ENCODE peak calls at places on chromosome 18, in four cellular contexts. W, H, C and O are unnamed samples.

GRCh38 chr18:7096838-7097237 is 20.8 kb downstream of the LAMA1 start:
- DNase-seq in W (no peak), H (no peak), C (no peak), O (no peak)

GRCh38 chr18:48799724-48800315 is 150.9 kb downstream of the SMAD7 start:
- DNase-seq in W (no peak), H (no peak), C (no peak), O (peak)

GRCh38 chr18:39414009-39414700 is 1848.6 kb upstream of the CELF4 start:
- DNase-seq in W (no peak), H (no peak), C (no peak), O (no peak)

GRCh38 chr18:45569566-45569965 is 45.7 kb upstream of the SLC14A2 start:
- DNase-seq in W (no peak), H (no peak), C (no peak), O (no peak)

GRCh38 chr18:9542924-9543323 is 67.6 kb downstream of the RALBP1 start:
- DNase-seq in W (no peak), H (no peak), C (no peak), O (no peak)

GRCh38 chr18:45690975-45691815 is 32.8 kb upstream of the SLC14A1 start:
- DNase-seq in W (no peak), H (peak), C (peak), O (peak)

GRCh38 chr18:23703057-23703986 is 14.1 kb downstream of the LAMA3 start:
- DNase-seq in W (no peak), H (peak), C (peak), O (no peak)

GRCh38 chr18:52070295-52070756 is 269.7 kb upstream of the DCC start:
- DNase-seq in W (peak), H (no peak), C (peak), O (no peak)

GRCh38 chr18:72808688-72809087 is 59.1 kb downstream of the NETO1 start:
- DNase-seq in W (no peak), H (no peak), C (no peak), O (no peak)

GRCh38 chr18:60092073-60092472 is 192.3 kb downstream of the PMAIP1 start:
- DNase-seq in W (no peak), H (no peak), C (no peak), O (no peak)

GRCh38 chr18:46069524-46069923 is 2.5 kb downstream of the PSTPIP2 start:
- DNase-seq in W (no peak), H (no peak), C (no peak), O (no peak)

GRCh38 chr18:23487738-23488625 is 15.3 kb upstream of the RMC1 start:
- DNase-seq in W (peak), H (peak), C (peak), O (no peak)

GRCh38 chr18:5628512-5629255 is 84.9 kb upstream of the EPB41L3 start:
- DNase-seq in W (no peak), H (no peak), C (no peak), O (peak)

GRCh38 chr18:48767090-48767670 is 183.6 kb downstream of the SMAD7 start:
- DNase-seq in W (no peak), H (no peak), C (no peak), O (no peak)

GRCh38 chr18:68448736-68449135 is 266.2 kb downstream of the TMX3 start:
- DNase-seq in W (no peak), H (no peak), C (no peak), O (no peak)

GRCh38 chr18:35178260-35178659 is 62.6 kb upstream of the ZNF397 start:
- DNase-seq in W (no peak), H (no peak), C (no peak), O (no peak)

GRCh38 chr18:26617151-26617554 is 68.8 kb upstream of the KCTD1 start:
- DNase-seq in W (no peak), H (no peak), C (peak), O (no peak)

GRCh38 chr18:6994719-6995430 is 122.7 kb downstream of the LAMA1 start:
- DNase-seq in W (no peak), H (no peak), C (no peak), O (no peak)

GRCh38 chr18:28040216-28040615 is 136.7 kb downstream of the CDH2 start:
- DNase-seq in W (no peak), H (no peak), C (no peak), O (no peak)

GRCh38 chr18:39746201-39746600 is 2180.6 kb upstream of the CELF4 start:
- DNase-seq in W (no peak), H (no peak), C (no peak), O (no peak)

GRCh38 chr18:40056085-40056484 is 1898.9 kb upstream of the PIK3C3 start:
- DNase-seq in W (no peak), H (no peak), C (no peak), O (no peak)

GRCh38 chr18:413263-413662 is 87.2 kb downstream of the COLEC12 start:
- DNase-seq in W (no peak), H (no peak), C (no peak), O (no peak)

GRCh38 chr18:9933865-9934264 is 20.0 kb downstream of the VAPA start:
- DNase-seq in W (no peak), H (no peak), C (no peak), O (no peak)

GRCh38 chr18:75214766-75215515 is 4.3 kb downstream of the TSHZ1 start:
- DNase-seq in W (no peak), H (no peak), C (peak), O (no peak)

GRCh38 chr18:51196116-51196810 is 1.2 kb downstream of the MEX3C start:
- DNase-seq in W (no peak), H (peak), C (no peak), O (no peak)

GRCh38 chr18:9898792-9899549 is 13.2 kb downstream of the TXNDC2 start:
- DNase-seq in W (no peak), H (peak), C (peak), O (no peak)

GRCh38 chr18:62605685-62606084 is 82.9 kb downstream of the ZCCHC2 start:
- DNase-seq in W (no peak), H (no peak), C (no peak), O (no peak)

GRCh38 chr18:62606106-62606505 is 83.3 kb downstream of the ZCCHC2 start:
- DNase-seq in W (no peak), H (peak), C (no peak), O (no peak)

GRCh38 chr18:62603211-62603610 is 80.4 kb downstream of the ZCCHC2 start:
- DNase-seq in W (no peak), H (no peak), C (no peak), O (no peak)

GRCh38 chr18:62602706-62603105 is 79.9 kb downstream of the ZCCHC2 start:
- DNase-seq in W (no peak), H (no peak), C (no peak), O (no peak)

GRCh38 chr18:62603979-62604378 is 81.2 kb downstream of the ZCCHC2 start:
- DNase-seq in W (no peak), H (no peak), C (no peak), O (no peak)
- TF ChIP-seq EZH2 in W (no peak), H (no peak), C (no peak), O (no peak)

GRCh38 chr18:57523171-57523956 is 63.1 kb downstream of the FECH start:
- DNase-seq in W (no peak), H (peak), C (no peak), O (no peak)
- TF ChIP-seq JUND in W (no peak), H (no peak), C (no peak), O (no peak)

DNA sequence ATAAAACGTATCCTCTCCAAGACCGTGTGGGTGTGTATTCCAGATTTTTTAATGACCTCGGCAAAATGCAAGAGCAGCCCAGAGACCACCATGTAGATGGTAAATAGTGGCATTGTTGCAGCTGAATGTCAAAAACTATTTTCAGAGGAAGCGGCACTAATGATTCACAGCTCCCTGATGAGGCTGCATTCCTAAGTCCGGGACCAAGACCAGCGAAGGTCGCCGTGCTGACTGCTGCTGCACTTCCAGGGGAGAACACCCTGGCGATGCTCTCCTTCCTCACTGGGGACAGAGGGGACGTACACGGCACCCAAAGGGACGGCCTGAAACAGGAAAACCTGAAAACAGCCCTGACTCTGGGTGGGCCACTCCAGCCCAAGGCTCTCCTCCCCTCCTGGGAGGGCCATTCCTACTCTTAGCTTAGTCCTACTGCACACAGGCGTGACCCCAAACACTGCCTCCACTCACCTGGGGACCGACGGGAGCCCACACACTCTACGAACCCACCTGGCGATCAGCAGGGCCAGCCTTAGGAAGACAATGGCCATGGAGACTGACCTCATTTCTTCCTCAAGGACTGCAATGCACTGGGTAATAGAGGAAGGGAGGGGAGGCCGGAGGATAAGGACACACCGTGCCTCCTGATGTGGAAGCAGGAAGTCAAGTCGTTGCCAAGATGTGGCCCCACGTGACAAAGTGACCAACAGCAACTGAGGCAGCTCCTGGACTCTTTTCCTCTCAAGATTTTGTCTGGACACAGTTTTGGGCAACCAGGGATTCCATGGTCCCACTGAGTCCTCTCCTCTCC is 82.8 kb downstream of the ZNF516 start:
- DNase-seq in W (no peak), H (no peak), C (no peak), O (no peak)
- TF ChIP-seq USF2 in W (no peak), H (no peak), C (no peak), O (no peak)

DNA sequence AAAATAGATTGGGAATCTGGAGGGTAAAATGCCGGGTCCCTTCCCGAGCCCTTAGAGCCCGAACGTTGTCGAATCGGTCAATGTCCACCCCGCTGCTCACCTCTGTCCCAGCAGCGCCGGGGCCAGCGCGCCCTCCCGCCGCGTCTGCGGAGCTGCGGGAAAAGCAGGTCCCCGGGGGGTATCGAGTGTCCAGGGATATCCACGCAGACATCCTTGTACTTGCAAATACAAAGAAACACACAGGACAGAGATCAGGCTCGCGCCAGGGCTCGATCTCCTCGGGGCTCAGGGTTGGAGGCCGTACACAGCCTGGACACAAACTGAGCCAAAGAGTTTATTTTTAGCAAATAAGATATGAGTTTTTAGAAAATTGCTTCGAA is 2.3 kb upstream of the GATA6 start:
- DNase-seq in W (no peak), H (no peak), C (no peak), O (no peak)
- TF ChIP-seq EZH2 in W (no peak), H (no peak), C (no peak), O (peak)

GRCh38 chr18:78692105-78692504 is 287.5 kb upstream of the SALL3 start:
- DNase-seq in W (no peak), H (no peak), C (no peak), O (no peak)
- TF ChIP-seq JUND in W (no peak), H (no peak), C (no peak), O (no peak)

GRCh38 chr18:25066536-25066935 is 285.4 kb downstream of the ZNF521 start:
- DNase-seq in W (no peak), H (no peak), C (no peak), O (no peak)

GRCh38 chr18:25062720-25063119 is 289.2 kb downstream of the ZNF521 start:
- DNase-seq in W (no peak), H (no peak), C (no peak), O (no peak)

GRCh38 chr18:25072205-25072604 is 279.8 kb downstream of the ZNF521 start:
- DNase-seq in W (no peak), H (no peak), C (no peak), O (no peak)

DNA sequence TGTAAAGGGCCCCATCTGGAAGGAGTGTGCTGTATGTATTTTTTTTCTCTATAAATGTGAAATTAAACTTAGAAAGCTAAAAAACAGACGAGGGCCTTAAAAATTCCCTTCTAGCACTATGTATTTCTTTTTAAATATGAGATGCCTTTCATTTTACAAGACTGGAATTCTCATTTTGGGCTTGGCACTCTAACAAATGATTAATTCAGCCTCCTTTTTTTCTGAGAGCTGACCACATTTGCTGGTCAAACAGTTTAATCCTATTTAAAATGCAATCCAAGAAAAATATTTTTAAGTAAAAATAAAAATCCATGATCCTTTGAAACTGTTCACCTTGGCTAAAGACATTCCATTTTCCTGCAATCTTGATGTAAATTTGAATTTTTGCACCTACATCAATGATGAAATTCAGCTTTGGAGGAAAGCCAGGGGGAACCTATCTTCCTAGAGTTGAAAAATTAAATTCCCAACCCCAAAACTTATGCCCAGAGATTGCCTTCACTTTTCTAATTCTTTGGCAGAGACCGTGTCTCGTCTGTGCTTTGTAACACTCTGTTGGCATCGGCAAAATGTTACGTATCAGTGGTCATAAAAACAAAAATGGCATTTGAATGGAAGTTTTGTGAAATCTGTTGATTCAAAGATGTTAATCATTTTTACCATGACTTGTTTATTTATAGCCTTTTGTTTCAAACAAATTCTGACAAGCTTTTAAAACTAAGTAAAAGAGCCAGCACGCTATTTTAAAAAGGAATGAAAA is 284.5 kb downstream of the ZNF521 start:
- DNase-seq in W (no peak), H (no peak), C (no peak), O (no peak)
- TF ChIP-seq USF2 in W (no peak), H (no peak), C (no peak), O (no peak)

DNA sequence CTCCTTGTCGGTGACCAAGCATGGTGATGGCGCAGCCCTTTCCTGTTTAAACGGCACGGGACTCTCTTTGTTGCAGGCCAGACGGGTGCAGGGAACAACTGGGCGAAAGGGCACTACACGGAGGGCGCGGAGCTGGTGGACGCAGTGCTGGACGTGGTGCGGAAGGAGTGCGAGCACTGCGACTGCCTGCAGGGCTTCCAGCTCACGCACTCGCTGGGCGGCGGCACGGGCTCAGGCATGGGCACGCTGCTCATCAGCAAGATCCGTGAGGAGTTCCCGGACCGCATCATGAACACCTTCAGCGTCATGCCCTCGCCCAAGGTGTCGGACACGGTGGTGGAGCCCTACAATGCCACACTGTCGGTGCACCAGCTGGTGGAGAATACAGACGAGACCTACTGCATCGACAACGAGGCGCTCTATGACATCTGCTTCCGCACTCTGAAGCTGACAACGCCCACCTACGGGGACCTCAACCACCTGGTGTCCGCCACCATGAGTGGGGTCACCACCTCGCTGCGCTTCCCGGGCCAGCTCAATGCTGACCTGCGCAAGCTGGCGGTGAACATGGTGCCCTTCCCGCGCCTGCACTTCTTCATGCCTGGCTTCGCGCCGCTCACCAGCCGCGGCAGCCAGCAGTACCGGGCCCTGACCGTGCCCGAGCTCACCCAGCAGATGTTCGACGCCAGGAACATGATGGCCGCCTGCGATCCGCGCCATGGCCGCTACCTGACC is 17.1 kb downstream of the TUBB6 start:
- DNase-seq in W (no peak), H (no peak), C (no peak), O (no peak)
- TF ChIP-seq EZH2 in W (no peak), H (no peak), C (no peak), O (no peak)

DNA sequence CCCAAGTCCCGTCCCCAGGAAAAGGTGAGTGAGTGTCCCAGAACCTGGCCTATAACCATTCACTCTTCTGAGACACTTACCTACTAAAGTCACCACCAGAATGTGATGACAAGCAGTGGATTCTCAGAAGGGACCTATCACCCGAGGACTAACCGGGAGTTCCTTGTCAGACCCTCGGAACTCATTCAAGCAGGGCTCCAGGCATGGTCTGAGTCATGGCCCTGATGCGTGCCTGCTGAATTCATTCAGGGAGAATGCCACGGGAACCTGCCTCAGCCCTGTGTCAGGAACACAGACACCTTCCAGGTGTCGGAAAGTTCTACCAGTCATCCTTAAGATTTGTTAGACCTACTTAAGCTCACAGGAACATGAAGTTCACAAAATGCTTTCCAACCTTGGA is 29.8 kb downstream of the ALPK2 start:
- DNase-seq in W (no peak), H (no peak), C (no peak), O (no peak)
- TF ChIP-seq JUND in W (no peak), H (no peak), C (no peak), O (no peak)

DNA sequence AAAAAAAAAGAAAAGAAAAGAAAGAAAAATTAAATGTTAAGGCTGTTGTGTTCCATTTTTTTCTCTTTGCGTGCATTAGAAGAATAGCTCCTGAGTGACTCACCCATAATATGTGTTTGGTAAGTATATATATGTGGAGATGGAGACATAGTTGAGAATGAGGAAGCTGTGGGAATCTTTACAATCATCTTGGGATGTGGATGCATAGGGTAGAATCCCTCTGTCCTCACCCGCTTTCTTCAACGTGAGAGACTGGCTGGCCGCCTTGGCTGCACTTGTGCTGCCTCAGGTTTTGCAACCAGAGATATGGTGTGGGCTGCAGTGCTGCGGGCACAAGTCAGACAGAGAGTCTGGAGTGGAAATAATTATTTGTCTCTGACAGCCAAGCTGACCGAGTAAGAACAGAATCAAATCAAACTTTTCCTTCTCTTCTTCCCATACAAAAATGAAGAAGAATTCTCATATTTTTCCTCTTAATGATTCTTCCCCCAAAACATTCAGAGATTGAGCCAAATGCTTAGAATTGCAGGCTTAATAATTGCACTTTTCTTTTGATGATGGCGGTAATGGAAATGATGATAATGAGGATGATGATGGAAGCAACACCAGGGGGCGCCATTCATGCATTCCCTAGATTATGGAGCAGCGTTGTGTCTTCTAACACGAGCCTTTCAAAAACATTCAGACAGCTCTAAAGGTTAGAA is 48.5 kb downstream of the SERPINB7 start:
- DNase-seq in W (no peak), H (peak), C (peak), O (peak)
- TF ChIP-seq USF2 in W (no peak), H (no peak), C (no peak), O (no peak)

GRCh38 chr18:79396431-79397287 is 929 bp downstream of the NFATC1 start:
- DNase-seq in W (no peak), H (peak), C (no peak), O (no peak)
- TF ChIP-seq EZH2 in W (no peak), H (no peak), C (peak), O (peak)